ENCODE peak calls at places on chromosome 2, in four cellular contexts. F, C, S and D are unnamed samples.

GRCh38 chr2:234133004-234133403 is 82.5 kb downstream of the SPP2 start:
- DNase-seq in S (no peak), F (no peak), C (no peak), D (no peak)

GRCh38 chr2:79511320-79511951 is 1.4 kb upstream of the CTNNA2 start:
- DNase-seq in S (no peak), C (no peak), F (no peak), D (no peak)

GRCh38 chr2:18125279-18125678 is 246.8 kb downstream of the KCNS3 start:
- DNase-seq in S (no peak), C (no peak), F (no peak), D (no peak)

GRCh38 chr2:207257291-207258190 is 91.8 kb upstream of the KLF7 start:
- DNase-seq in F (no peak), C (no peak), S (no peak), D (no peak)

GRCh38 chr2:11239718-11240462 is 84.6 kb downstream of the SLC66A3 start:
- DNase-seq in C (no peak), F (no peak), S (no peak), D (no peak)

GRCh38 chr2:196528486-196529223 is 110.9 kb upstream of the CCDC150 start:
- DNase-seq in F (no peak), C (no peak), S (no peak), D (no peak)

GRCh38 chr2:133975676-133976428 is 278.0 kb upstream of the MGAT5 start:
- DNase-seq in F (no peak), C (no peak), S (no peak), D (no peak)

GRCh38 chr2:134722728-134723127 is 3.9 kb upstream of the TMEM163 start:
- DNase-seq in S (no peak), F (no peak), C (no peak), D (no peak)

GRCh38 chr2:105806994-105807393 is 62.3 kb downstream of the NCK2 start:
- DNase-seq in F (no peak), S (no peak), C (no peak), D (no peak)

GRCh38 chr2:15053542-15053941 is 421.0 kb downstream of the LRATD1 start:
- DNase-seq in C (no peak), S (no peak), F (no peak), D (no peak)

GRCh38 chr2:810397-810796 is 133.2 kb upstream of the TMEM18 start:
- DNase-seq in S (no peak), C (no peak), F (no peak), D (no peak)

GRCh38 chr2:184779777-184780176 is 181.4 kb downstream of the ZNF804A start:
- DNase-seq in C (no peak), F (no peak), S (no peak), D (no peak)

GRCh38 chr2:113172721-113173562 is 829 bp upstream of the PSD4 start:
- DNase-seq in C (no peak), F (no peak), S (no peak), D (peak)

GRCh38 chr2:132604561-132604960 is 65.4 kb downstream of the LYPD1 start:
- DNase-seq in C (no peak), F (no peak), S (no peak), D (no peak)

GRCh38 chr2:39094717-39095363 is 26.0 kb downstream of the SOS1 start:
- DNase-seq in S (no peak), F (no peak), C (no peak), D (no peak)

GRCh38 chr2:121527009-121527682 is 3.5 kb upstream of the RNU4ATAC start:
- DNase-seq in C (no peak), F (no peak), S (no peak), D (no peak)

GRCh38 chr2:135997380-135997779 is 12.0 kb upstream of the DARS1 start:
- DNase-seq in C (no peak), S (no peak), F (no peak), D (peak)

GRCh38 chr2:172461591-172462392 is 34.4 kb downstream of the ITGA6 start:
- DNase-seq in C (peak), S (no peak), F (peak), D (peak)